ENCODE peak calls at places on chromosomes 5 and 9, in ten cellular contexts. E is uterus, W is body of pancreas, K is adrenal gland, M is upper lobe of left lung, H is spleen, O is lower leg skin, T is A549, P is IMR-90, B is Peyer's patch. I is an unnamed sample.

GRCh38 chr5:173538018-173538417 is 78.4 kb downstream of the BOD1 start:
- DNase-seq in E (no peak), M (no peak), W (no peak), T (no peak), O (no peak), H (no peak), B (no peak), K (no peak), P (no peak), I (peak; percentile 76)

GRCh38 chr9:90330215-90330614 is 312.4 kb downstream of the DIRAS2 start:
- DNase-seq in P (no peak), O (no peak), M (no peak), K (no peak), W (no peak), T (no peak), B (no peak), H (no peak), E (no peak), I (no peak)

GRCh38 chr9:16002816-16003215 is 450.0 kb downstream of the CCDC171 start:
- DNase-seq in M (no peak), P (peak; percentile 79), B (no peak), W (no peak), E (no peak), H (no peak), T (no peak), O (no peak), K (no peak), I (no peak)

GRCh38 chr9:126411225-126411947 is 84.8 kb downstream of the MVB12B start:
- DNase-seq in K (no peak), H (peak; percentile 41), P (no peak), O (no peak), M (no peak), E (no peak), B (no peak), T (no peak), W (no peak), I (no peak)

GRCh38 chr9:15142903-15143534 is 164.0 kb downstream of the TTC39B start:
- DNase-seq in P (peak; percentile 70), H (no peak), M (no peak), K (peak; percentile 23), O (no peak), W (peak; percentile 14), T (peak; percentile 62), B (no peak), E (no peak), I (no peak)

GRCh38 chr9:37919166-37919955 is 15.4 kb upstream of the SLC25A51 start:
- DNase-seq in W (no peak), M (no peak), H (peak; percentile 39), T (no peak), O (no peak), K (no peak), P (no peak), B (no peak), E (no peak), I (no peak)

GRCh38 chr9:121463026-121463827 is 36.4 kb downstream of the GGTA1 start:
- DNase-seq in E (no peak), B (peak; percentile 51), T (peak; percentile 24), P (peak; percentile 18), K (peak; percentile 63), W (peak; percentile 21), H (peak; percentile 79), O (no peak), M (peak; percentile 55), I (no peak)

GRCh38 chr5:18067615-18068014 is 433.4 kb downstream of the TAF11L14 start:
- DNase-seq in H (no peak), P (no peak), K (no peak), T (no peak), M (no peak), B (no peak), W (no peak), O (no peak), E (no peak), I (no peak)

GRCh38 chr9:19920401-19920800 is 131.6 kb upstream of the SLC24A2 start:
- DNase-seq in O (no peak), T (no peak), P (no peak), E (no peak), K (no peak), M (no peak), H (no peak), B (no peak), W (no peak), I (no peak)

GRCh38 chr9:19918630-19919029 is 129.8 kb upstream of the SLC24A2 start:
- DNase-seq in W (no peak), K (no peak), M (no peak), T (no peak), H (no peak), P (no peak), B (no peak), E (no peak), O (no peak), I (no peak)

GRCh38 chr9:19924090-19924489 is 135.3 kb upstream of the SLC24A2 start:
- DNase-seq in B (no peak), E (no peak), M (no peak), K (no peak), T (no peak), W (no peak), P (peak; percentile 5), O (no peak), H (no peak), I (no peak)

GRCh38 chr9:19925674-19926503 is 137.1 kb upstream of the SLC24A2 start:
- DNase-seq in K (peak; percentile 79), P (peak; percentile 68), O (peak; percentile 57), B (peak; percentile 87), E (peak; percentile 76), M (peak; percentile 72), H (peak; percentile 85), W (peak; percentile 80), T (peak; percentile 77), I (peak; percentile 37)

DNA sequence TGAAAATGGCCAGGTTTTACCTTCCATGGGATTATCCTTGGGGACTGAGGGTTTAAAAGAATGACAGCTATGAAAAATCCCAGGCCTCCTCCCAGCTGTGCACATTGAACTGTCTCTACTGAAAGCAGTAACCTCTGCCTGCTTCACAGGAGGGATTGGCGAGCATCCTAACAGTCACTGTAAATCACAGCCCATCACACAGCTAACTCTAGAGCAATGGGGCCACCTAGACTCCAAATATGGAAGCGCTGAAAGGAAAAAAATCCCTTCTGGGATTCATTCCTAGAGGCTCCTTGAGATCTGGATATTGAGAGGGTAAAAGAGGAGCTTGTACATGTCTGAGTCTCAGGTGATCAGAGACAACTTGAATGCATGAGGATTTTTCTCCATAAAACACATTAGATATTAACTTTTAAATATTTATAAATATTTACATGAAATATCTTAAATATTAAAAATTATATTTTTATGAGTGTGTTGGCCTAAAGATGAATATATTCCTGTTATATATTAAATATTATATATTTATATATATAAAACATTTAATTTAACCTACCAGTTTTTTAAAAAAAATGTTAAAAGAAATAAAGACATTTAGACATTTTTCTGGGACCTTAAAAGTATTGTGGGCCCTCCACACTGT is 133.8 kb upstream of the SLC24A2 start:
- DNase-seq in M (no peak), T (peak; percentile 28), P (peak; percentile 46), B (no peak), O (no peak), K (peak; percentile 38), W (peak; percentile 16), H (no peak), E (peak; percentile 69), I (no peak)
- TF ChIP-seq POLR2A in M (no peak), T (no peak), P (no peak), B (no peak), O (no peak), K (no peak), W (no peak), H (no peak), E (no peak), I (no peak)

GRCh38 chr9:6412572-6413364 is at the start of gene UHRF2:
- DNase-seq in E (peak; percentile 99), T (peak; percentile 94), K (peak; percentile 99), O (peak; percentile 98), M (peak; percentile 100), P (peak; percentile 97), W (peak; percentile 99), B (peak; percentile 100), H (peak; percentile 100), I (peak; percentile 96)

GRCh38 chr9:6417186-6417585 is 4.2 kb downstream of the UHRF2 start:
- DNase-seq in E (no peak), K (no peak), M (no peak), W (no peak), B (no peak), T (no peak), H (no peak), P (peak; percentile 28), O (no peak), I (no peak)

GRCh38 chr9:6415266-6415665 is 2.3 kb downstream of the UHRF2 start:
- DNase-seq in H (no peak), M (no peak), E (no peak), B (no peak), O (no peak), K (no peak), W (no peak), P (no peak), T (no peak), I (no peak)

GRCh38 chr9:6413365-6414263 is 615 bp downstream of the UHRF2 start:
- DNase-seq in M (peak; percentile 25), K (no peak), W (peak; percentile 31), O (peak; percentile 25), B (peak; percentile 70), T (no peak), P (no peak), E (peak; percentile 31), H (peak; percentile 93), I (peak; percentile 8)

DNA sequence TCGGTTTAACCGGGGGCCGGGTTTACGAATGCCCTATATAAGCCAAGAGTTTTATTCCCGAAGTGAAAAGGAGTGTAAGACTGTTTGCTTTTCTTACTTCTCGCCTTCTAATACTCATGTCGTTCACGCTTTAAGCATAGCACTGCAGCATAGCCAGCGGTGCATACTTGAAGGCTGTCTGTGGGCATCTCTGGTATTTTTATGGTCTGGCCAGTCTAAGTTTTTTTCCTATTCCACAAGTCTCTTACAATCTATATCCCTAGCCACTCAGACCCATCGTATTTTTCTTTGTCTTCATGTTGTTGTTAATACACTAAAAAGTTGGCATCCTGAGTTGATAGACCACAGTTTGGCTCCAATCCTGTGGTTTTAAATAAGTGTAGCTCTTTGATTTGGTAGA is 1.3 kb downstream of the UHRF2 start:
- DNase-seq in T (no peak), M (no peak), W (no peak), E (no peak), P (peak; percentile 50), O (no peak), K (no peak), H (no peak), B (no peak), I (no peak)
- TF ChIP-seq POLR2A in T (no peak), M (no peak), W (no peak), E (no peak), P (no peak), O (no peak), K (no peak), H (no peak), B (no peak), I (no peak)

DNA sequence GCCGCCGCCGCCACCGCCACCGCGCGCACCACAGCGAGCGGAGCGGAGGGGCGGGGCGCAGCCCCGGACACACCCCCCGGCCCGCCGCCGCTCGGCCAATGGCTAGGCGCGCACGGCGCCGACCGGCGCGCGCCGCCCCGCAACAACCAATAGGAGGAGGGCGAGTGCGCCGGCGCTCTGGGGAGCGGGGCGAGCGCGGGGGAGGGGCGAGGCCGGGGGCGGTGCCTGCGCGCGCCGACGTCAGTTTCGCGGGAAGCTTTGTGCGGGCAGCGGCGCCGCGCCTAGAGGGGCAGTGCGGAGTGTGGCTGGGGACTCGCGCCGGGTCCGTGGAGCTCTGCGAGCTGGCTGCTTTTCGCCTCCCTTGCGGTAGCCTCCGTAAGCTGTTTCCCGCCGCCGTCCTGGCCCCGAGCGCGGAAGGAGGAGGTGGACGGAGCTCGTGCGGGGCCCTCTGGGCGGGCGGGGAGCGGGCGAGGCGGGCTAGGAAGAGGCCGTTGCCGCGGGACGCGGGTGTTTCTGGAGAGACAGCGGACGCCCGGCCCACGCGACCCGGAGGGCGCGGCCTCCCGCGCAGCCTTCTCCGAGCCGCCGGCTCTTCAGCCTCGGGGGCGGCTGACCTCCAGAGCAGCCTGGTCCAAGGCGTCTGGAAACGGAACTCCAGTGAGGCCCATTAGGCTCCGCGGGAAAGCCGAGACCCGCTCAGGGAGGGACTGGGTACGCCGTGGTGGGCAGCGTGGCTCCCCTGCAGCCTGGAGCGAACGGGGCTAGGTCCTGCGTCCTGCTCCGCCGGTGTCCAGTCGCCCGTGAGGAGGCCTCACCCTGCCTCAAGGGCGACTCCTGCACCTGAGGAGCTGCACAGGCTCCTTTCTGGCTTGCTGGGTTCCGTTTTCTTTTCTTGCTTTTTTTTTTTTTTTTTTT is at the start of gene ZMYND19:
- DNase-seq in H (peak; percentile 95), W (peak; percentile 90), E (peak; percentile 82), B (peak; percentile 94), T (peak; percentile 94), M (peak; percentile 84), O (peak; percentile 78), K (peak; percentile 88), P (peak; percentile 81), I (peak; percentile 79)
- TF ChIP-seq POLR2A in H (no peak), W (no peak), E (peak; percentile 14), B (no peak), T (peak; percentile 58), M (no peak), O (no peak), K (no peak), P (peak; percentile 45), I (no peak)

GRCh38 chr9:2014696-2015580 is at the start of gene SMARCA2:
- DNase-seq in W (peak; percentile 98), M (peak; percentile 99), K (peak; percentile 98), E (peak; percentile 97), B (peak; percentile 99), O (peak; percentile 96), H (peak; percentile 100), T (peak; percentile 86), P (peak; percentile 96), I (peak; percentile 97)
- TF ChIP-seq POLR2A in W (peak; percentile 72), M (no peak), K (peak; percentile 68), E (peak; percentile 76), B (peak; percentile 95), O (no peak), H (peak; percentile 94), T (no peak), P (peak; percentile 57), I (peak; percentile 92)